ENCODE peak calls at places on chromosomes 1 and 21, in seven cellular contexts. O is mesendoderm; Y is CD8-positive, alpha-beta T cell; E is suprapubic skin; T is aorta; Z is colonic mucosa; D is stomach. C is an unnamed sample.
A peak's percentile ranks its signal among the peaks of the same experiment; 100 is the strongest.

GRCh38 chr1:77514871-77515776 is 167.3 kb downstream of the ZZZ3 start:
- DNase-seq in O (peak; percentile 92), Y (no peak), E (no peak), T (no peak), Z (no peak), D (no peak), C (no peak)

GRCh38 chr1:234724517-234725176 is 114.7 kb upstream of the IRF2BP2 start:
- DNase-seq in O (no peak), Y (no peak), E (peak; percentile 90), T (peak; percentile 86), Z (peak; percentile 80), D (peak; percentile 82), C (no peak)

GRCh38 chr1:204448321-204448964 is 36.8 kb upstream of the PPP1R15B start:
- DNase-seq in O (no peak), Y (no peak), E (no peak), T (no peak), Z (peak; percentile 87), D (peak; percentile 68), C (no peak)

GRCh38 chr1:203103201-203103600 is 17.4 kb upstream of the MYOG start:
- DNase-seq in O (no peak), Y (no peak), E (no peak), T (no peak), Z (no peak), D (peak; percentile 4), C (no peak)

GRCh38 chr1:201653883-201654282 is 115.0 kb downstream of the NAV1 start:
- DNase-seq in O (no peak), Y (no peak), E (no peak), T (no peak), Z (no peak), D (no peak), C (no peak)

GRCh38 chr21:41677671-41678015 is 89.2 kb downstream of the RIPK4 start:
- DNase-seq in O (no peak), Y (no peak), E (no peak), T (no peak), Z (no peak), D (no peak), C (no peak)

GRCh38 chr1:183070923-183071618 is 47.9 kb downstream of the LAMC1 start:
- DNase-seq in O (peak; percentile 65), Y (no peak), E (no peak), T (no peak), Z (no peak), D (no peak), C (no peak)

GRCh38 chr1:235014756-235015155 is 113.9 kb downstream of the TOMM20 start:
- DNase-seq in O (no peak), Y (no peak), E (peak; percentile 15), T (no peak), Z (no peak), D (no peak), C (no peak)

GRCh38 chr1:46180082-46180616 is 3.9 kb upstream of the P3R3URF start:
- DNase-seq in O (peak; percentile 70), Y (no peak), E (no peak), T (no peak), Z (peak; percentile 96), D (peak; percentile 86), C (no peak)

GRCh38 chr1:15950763-15951295 is 25.1 kb downstream of the ZBTB17 start:
- DNase-seq in O (no peak), Y (peak; percentile 33), E (no peak), T (peak; percentile 86), Z (no peak), D (no peak), C (peak; percentile 52)

GRCh38 chr1:220487297-220487820 is 40.6 kb upstream of the MARK1 start:
- DNase-seq in O (peak; percentile 80), Y (no peak), E (no peak), T (no peak), Z (peak; percentile 72), D (no peak), C (peak; percentile 5)

GRCh38 chr1:73097917-73098316 is 815.6 kb upstream of the NEGR1 start:
- DNase-seq in O (peak; percentile 65), Y (no peak), E (no peak), T (no peak), Z (no peak), D (no peak), C (no peak)

GRCh38 chr1:20250346-20250989 is 40.2 kb upstream of the VWA5B1 start:
- DNase-seq in O (no peak), Y (no peak), E (no peak), T (no peak), Z (peak; percentile 94), D (peak; percentile 57), C (no peak)

GRCh38 chr1:194102607-194103006 is 916.2 kb upstream of the B3GALT2 start:
- DNase-seq in O (peak; percentile 39), Y (no peak), E (no peak), T (no peak), Z (no peak), D (no peak), C (peak; percentile 15)

GRCh38 chr21:36566606-36567005 is 86.7 kb upstream of the CLDN14 start:
- DNase-seq in O (no peak), Y (no peak), E (no peak), T (no peak), Z (no peak), D (no peak), C (no peak)

GRCh38 chr1:157580179-157580827 is 17.6 kb downstream of the FCRL4 start:
- DNase-seq in O (peak; percentile 85), Y (no peak), E (no peak), T (no peak), Z (peak; percentile 49), D (no peak), C (peak; percentile 13)

GRCh38 chr1:202806845-202807366 is 1.3 kb downstream of the KDM5B start:
- DNase-seq in O (peak; percentile 57), Y (peak; percentile 3), E (no peak), T (peak; percentile 52), Z (peak; percentile 47), D (no peak), C (peak; percentile 37)

GRCh38 chr1:188194916-188195315 is 1366.2 kb downstream of the PLA2G4A start:
- DNase-seq in O (no peak), Y (no peak), E (no peak), T (no peak), Z (no peak), D (no peak), C (no peak)

GRCh38 chr21:38875694-38876492 is 70.2 kb downstream of the ETS2 start:
- DNase-seq in O (no peak), Y (no peak), E (no peak), T (no peak), Z (no peak), D (no peak), C (no peak)

GRCh38 chr1:31577515-31578191 is 1.3 kb downstream of the TINAGL1 start:
- DNase-seq in O (peak; percentile 80), Y (no peak), E (no peak), T (no peak), Z (peak; percentile 73), D (no peak), C (no peak)

GRCh38 chr21:44931137-44931500 is 8.7 kb upstream of the SLX9 start:
- DNase-seq in O (no peak), Y (no peak), E (no peak), T (peak; percentile 52), Z (no peak), D (no peak), C (no peak)

GRCh38 chr1:23193391-23194118 is 23.7 kb downstream of the HTR1D start:
- DNase-seq in O (no peak), Y (no peak), E (no peak), T (no peak), Z (no peak), D (no peak), C (no peak)

GRCh38 chr1:33346921-33347649 is 26.2 kb upstream of the A3GALT2 start:
- DNase-seq in O (peak; percentile 78), Y (no peak), E (no peak), T (peak; percentile 76), Z (peak; percentile 63), D (peak; percentile 50), C (no peak)

GRCh38 chr1:109240158-109241152 is 8.9 kb upstream of the CELSR2 start:
- DNase-seq in O (peak; percentile 67), Y (no peak), E (peak; percentile 86), T (peak; percentile 73), Z (peak; percentile 50), D (peak; percentile 54), C (peak; percentile 22)

GRCh38 chr21:46325073-46325912 is 1.3 kb downstream of the PCNT start:
- DNase-seq in O (peak; percentile 88), Y (peak; percentile 25), E (no peak), T (peak; percentile 59), Z (peak; percentile 60), D (peak; percentile 37), C (peak; percentile 32)

GRCh38 chr1:177181631-177182291 is 11.0 kb downstream of the BRINP2 start:
- DNase-seq in O (peak; percentile 97), Y (peak; percentile 3), E (no peak), T (peak; percentile 61), Z (peak; percentile 45), D (peak; percentile 62), C (peak; percentile 30)

GRCh38 chr1:2126331-2127180 is 68.0 kb downstream of the FAAP20 start:
- DNase-seq in O (no peak), Y (no peak), E (no peak), T (peak; percentile 46), Z (no peak), D (no peak), C (no peak)

GRCh38 chr1:221827307-221827642 is 85.4 kb upstream of the DUSP10 start:
- DNase-seq in O (no peak), Y (no peak), E (no peak), T (no peak), Z (no peak), D (no peak), C (no peak)
- H3K4me1 ChIP-seq in O (peaks cover 2% of the 10 kb centered on the region), Y (peaks cover 30% of the 10 kb centered on the region), E (peaks cover 13% of the 10 kb centered on the region), T (no peaks in the 10 kb centered on the region), Z (no peaks in the 10 kb centered on the region), D (no peaks in the 10 kb centered on the region), C (peaks cover 37% of the 10 kb centered on the region)

GRCh38 chr1:93215322-93215721 is 34.8 kb downstream of the CCDC18 start:
- DNase-seq in O (no peak), Y (no peak), E (no peak), T (no peak), Z (no peak), D (no peak), C (no peak)

GRCh38 chr1:93221913-93222312 is 41.4 kb downstream of the CCDC18 start:
- DNase-seq in O (no peak), Y (no peak), E (no peak), T (no peak), Z (no peak), D (no peak), C (no peak)

GRCh38 chr1:93222987-93223675 is 42.6 kb downstream of the CCDC18 start:
- DNase-seq in O (no peak), Y (no peak), E (no peak), T (no peak), Z (no peak), D (no peak), C (no peak)

GRCh38 chr1:93219443-93219842 is 38.9 kb downstream of the CCDC18 start:
- DNase-seq in O (no peak), Y (no peak), E (no peak), T (no peak), Z (no peak), D (no peak), C (peak; percentile 26)
- H3K4me3 ChIP-seq in O (no peak overlapping the region), Y (peak overlapping the region; percentile 2), E (no peak overlapping the region), T (no peak overlapping the region), Z (no peak overlapping the region), D (no peak overlapping the region), C (peak overlapping the region; percentile 94)

GRCh38 chr1:218938259-218938658 is 235.4 kb upstream of the LYPLAL1 start:
- DNase-seq in O (no peak), Y (no peak), E (no peak), T (no peak), Z (no peak), D (no peak), C (no peak)
- H3K27ac ChIP-seq in O (no peak overlapping the region), Y (no peak overlapping the region), E (no peak overlapping the region), T (no peak overlapping the region), Z (no peak overlapping the region), D (no peak overlapping the region), C (no peak overlapping the region)

GRCh38 chr21:34803792-34804440 is 135.1 kb downstream of the CLIC6 start:
- DNase-seq in O (no peak), Y (no peak), E (no peak), T (no peak), Z (no peak), D (no peak), C (no peak)
- H3K4me1 ChIP-seq in O (no peaks in the 10 kb centered on the region), Y (peaks cover 16% of the 10 kb centered on the region), E (peaks cover 24% of the 10 kb centered on the region), T (no peaks in the 10 kb centered on the region), Z (no peaks in the 10 kb centered on the region), D (peaks cover 26% of the 10 kb centered on the region), C (peaks cover 20% of the 10 kb centered on the region)